ENCODE peak calls at places on chromosome 14, in six cellular contexts. X, P, S, R, J and U are unnamed samples.

GRCh38 chr14:68173227-68173972 is 353.8 kb downstream of the RAD51B start:
- DNase-seq in P (no peak), R (no peak), X (no peak), J (no peak), S (no peak), U (no peak)

GRCh38 chr14:96090441-96091148 is 51.4 kb downstream of the C14orf132 start:
- DNase-seq in S (no peak), J (peak), P (no peak), X (no peak), R (peak), U (peak)

GRCh38 chr14:68157971-68158371 is 338.4 kb downstream of the RAD51B start:
- DNase-seq in J (no peak), S (no peak), X (no peak), P (no peak), R (no peak), U (no peak)

GRCh38 chr14:60862283-60862682 is 118.6 kb downstream of the TRMT5 start:
- DNase-seq in R (peak), S (no peak), J (no peak), X (no peak), P (no peak), U (no peak)

GRCh38 chr14:104561124-104561531 is 18.4 kb upstream of the C14orf180 start:
- DNase-seq in R (no peak), P (no peak), J (no peak), X (no peak), S (no peak), U (no peak)

GRCh38 chr14:92553456-92553855 is 39.9 kb downstream of the RIN3 start:
- DNase-seq in J (no peak), P (no peak), S (no peak), X (no peak), R (no peak), U (no peak)

GRCh38 chr14:36238666-36239363 is 62.3 kb upstream of the PTCSC3 start:
- DNase-seq in J (no peak), S (no peak), P (no peak), X (no peak), R (no peak), U (no peak)

GRCh38 chr14:77822307-77822706 is 22.4 kb downstream of the ADCK1 start:
- DNase-seq in S (no peak), J (no peak), P (no peak), X (no peak), R (no peak), U (no peak)

GRCh38 chr14:75604979-75605825 is 26.8 kb downstream of the FLVCR2 start:
- DNase-seq in P (no peak), S (no peak), R (no peak), X (no peak), J (no peak), U (no peak)

GRCh38 chr14:54712371-54712998 is 145.6 kb downstream of the SAMD4A start:
- DNase-seq in R (no peak), J (no peak), P (no peak), S (no peak), X (no peak), U (no peak)

GRCh38 chr14:102507891-102508312 is 1.7 kb downstream of the ANKRD9 start:
- DNase-seq in R (no peak), P (no peak), J (peak), X (no peak), S (no peak), U (no peak)

GRCh38 chr14:24741871-24742270 is 107.9 kb upstream of the GZMB start:
- DNase-seq in S (no peak), X (no peak), J (no peak), R (no peak), P (no peak), U (no peak)

GRCh38 chr14:75578786-75579781 is 664 bp downstream of the FLVCR2 start:
- DNase-seq in R (no peak), J (no peak), S (no peak), P (no peak), X (no peak), U (no peak)

GRCh38 chr14:86501611-86502010 is 971.7 kb downstream of the FLRT2 start:
- DNase-seq in J (no peak), S (no peak), X (no peak), P (no peak), R (no peak), U (no peak)

GRCh38 chr14:92421756-92422155 is 91.8 kb upstream of the RIN3 start:
- DNase-seq in R (no peak), P (no peak), J (no peak), S (no peak), X (no peak), U (no peak)

GRCh38 chr14:23660290-23661226 is 24.4 kb downstream of the DHRS2 start:
- DNase-seq in S (peak), J (no peak), R (no peak), X (no peak), P (no peak), U (no peak)

GRCh38 chr14:96136361-96136760 is 68.3 kb upstream of the BDKRB2 start:
- DNase-seq in X (no peak), P (no peak), J (no peak), R (peak), S (no peak), U (no peak)

GRCh38 chr14:62691613-62692489 is 353.4 kb downstream of the KCNH5 start:
- DNase-seq in P (no peak), R (peak), S (no peak), X (no peak), J (no peak), U (no peak)

GRCh38 chr14:95056476-95056875 is 100.9 kb downstream of the DICER1 start:
- DNase-seq in P (no peak), S (no peak), R (peak), X (no peak), J (peak), U (no peak)

GRCh38 chr14:44030963-44031362 is 476.1 kb downstream of the FSCB start:
- DNase-seq in S (no peak), R (no peak), J (no peak), X (no peak), P (no peak), U (no peak)

GRCh38 chr14:78405071-78405856 is 235.1 kb downstream of the NRXN3 start:
- DNase-seq in S (no peak), R (peak), X (no peak), J (no peak), P (no peak), U (no peak)

GRCh38 chr14:43475762-43476161 is 1031.3 kb downstream of the FSCB start:
- DNase-seq in J (no peak), S (no peak), X (no peak), R (no peak), P (no peak), U (no peak)